ENCODE peak calls at places on chromosomes 6 and 20, in six cellular contexts. I is K562, M is HepG2, W is upper lobe of left lung, R is A549, L is GM12878. X is an unnamed sample.

GRCh38 chr20:24136659-24137246 is 148.2 kb upstream of the GGTLC1 start:
- ATAC-seq in I (no peak), M (no peak), W (no peak), R (no peak), L (no peak), X (no peak)

GRCh38 chr6:111985202-111985731 is 68.6 kb upstream of the CCN6 start:
- ATAC-seq in I (no peak), M (no peak), W (peak; percentile 56), R (no peak), L (no peak), X (no peak)

GRCh38 chr6:142302427-142303190 is 802 bp downstream of the ADGRG6 start:
- ATAC-seq in I (no peak), M (peak; percentile 31), W (peak; percentile 17), R (peak; percentile 47), L (no peak), X (no peak)

GRCh38 chr6:24228681-24229255 is 102.8 kb downstream of the NRSN1 start:
- ATAC-seq in I (no peak), M (peak; percentile 71), W (peak; percentile 90), R (no peak), L (peak; percentile 63), X (peak; percentile 39)

GRCh38 chr6:41347349-41348050 is 12.1 kb downstream of the NCR2 start:
- ATAC-seq in I (no peak), M (no peak), W (no peak), R (no peak), L (no peak), X (no peak)

GRCh38 chr6:45371924-45372582 is 5.7 kb downstream of the SUPT3H start:
- ATAC-seq in I (no peak), M (no peak), W (no peak), R (no peak), L (no peak), X (no peak)

GRCh38 chr6:42276008-42276890 is 58.6 kb upstream of the MRPS10 start:
- ATAC-seq in I (peak; percentile 28), M (no peak), W (peak; percentile 65), R (no peak), L (no peak), X (peak; percentile 66)

GRCh38 chr6:127992144-127992543 is 91.3 kb upstream of the THEMIS start:
- ATAC-seq in I (no peak), M (no peak), W (no peak), R (no peak), L (no peak), X (no peak)

GRCh38 chr6:65410309-65410708 is 296.7 kb downstream of the EYS start:
- ATAC-seq in I (no peak), M (no peak), W (no peak), R (no peak), L (no peak), X (no peak)

GRCh38 chr6:6491761-6492160 is 96.8 kb upstream of the LY86 start:
- ATAC-seq in I (no peak), M (no peak), W (no peak), R (no peak), L (no peak), X (no peak)

GRCh38 chr6:112149719-112150263 is 62.4 kb downstream of the FAM229B start:
- ATAC-seq in I (no peak), M (no peak), W (peak; percentile 66), R (no peak), L (no peak), X (peak; percentile 74)

GRCh38 chr20:9092101-9092500 is 23.2 kb downstream of the PLCB4 start:
- ATAC-seq in I (no peak), M (no peak), W (no peak), R (peak; percentile 42), L (no peak), X (no peak)

GRCh38 chr20:59165794-59166709 is 2.4 kb downstream of the ZNF831 start:
- ATAC-seq in I (no peak), M (no peak), W (no peak), R (no peak), L (no peak), X (no peak)
- H3K4me3 ChIP-seq in I (no peak overlapping the region), M (no peak overlapping the region), W (no peak overlapping the region), R (no peak overlapping the region), L (peak overlapping the region; percentile 10), X (no peak overlapping the region)

GRCh38 chr6:155126727-155127439 is 131.8 kb downstream of the TIAM2 start:
- ATAC-seq in I (peak; percentile 67), M (peak; percentile 89), W (no peak), R (peak; percentile 96), L (peak; percentile 91), X (no peak)
- TF ChIP-seq EP300 in I (no peak), M (peak; percentile 34), W (no peak), R (no peak), L (no peak), X (no peak)

GRCh38 chr6:137487947-137488735 is 6.1 kb downstream of the OLIG3 start:
- ATAC-seq in I (no peak), M (no peak), W (peak; percentile 30), R (no peak), L (no peak), X (peak; percentile 4)
- H3K9me3 ChIP-seq in I (no peaks in the 10 kb centered on the region), M (no peaks in the 10 kb centered on the region), W (no peaks in the 10 kb centered on the region), R (no peaks in the 10 kb centered on the region), L (no peaks in the 10 kb centered on the region), X (peaks cover 2% of the 10 kb centered on the region)

GRCh38 chr6:157223021-157223430 is 100.3 kb downstream of the TMEM242 start:
- ATAC-seq in I (no peak), M (no peak), W (no peak), R (no peak), L (peak; percentile 31), X (no peak)
- H3K4me3 ChIP-seq in I (no peak overlapping the region), M (no peak overlapping the region), W (no peak overlapping the region), R (no peak overlapping the region), L (no peak overlapping the region), X (no peak overlapping the region)

GRCh38 chr20:11143481-11143880 is 469.7 kb upstream of the JAG1 start:
- ATAC-seq in I (no peak), M (no peak), W (peak; percentile 16), R (no peak), L (no peak), X (no peak)
- TF ChIP-seq EP300 in I (no peak), M (no peak), W (no peak), R (no peak), L (no peak), X (no peak)

GRCh38 chr20:4190792-4191519 is 175.6 kb upstream of the RNF24 start:
- ATAC-seq in I (no peak), M (no peak), W (no peak), R (no peak), L (no peak), X (no peak)
- H3K9me3 ChIP-seq in I (no peaks in the 10 kb centered on the region), M (no peaks in the 10 kb centered on the region), W (no peaks in the 10 kb centered on the region), R (no peaks in the 10 kb centered on the region), L (no peaks in the 10 kb centered on the region), X (no peaks in the 10 kb centered on the region)

GRCh38 chr20:62652894-62653305 is 10.6 kb downstream of the SLCO4A1 start:
- ATAC-seq in I (no peak), M (no peak), W (no peak), R (no peak), L (no peak), X (no peak)
- H3K4me3 ChIP-seq in I (no peak overlapping the region), M (no peak overlapping the region), W (peak overlapping the region; percentile 37), R (no peak overlapping the region), L (no peak overlapping the region), X (peak overlapping the region; percentile 34)

GRCh38 chr6:81575446-81575845 is 177.0 kb downstream of the TENT5A start:
- ATAC-seq in I (no peak), M (no peak), W (no peak), R (no peak), L (no peak), X (no peak)

GRCh38 chr6:81570673-81571072 is 181.8 kb downstream of the TENT5A start:
- ATAC-seq in I (no peak), M (no peak), W (no peak), R (no peak), L (no peak), X (no peak)

GRCh38 chr6:81568973-81569372 is 183.5 kb downstream of the TENT5A start:
- ATAC-seq in I (no peak), M (no peak), W (no peak), R (no peak), L (no peak), X (no peak)

GRCh38 chr6:81572020-81572419 is 180.5 kb downstream of the TENT5A start:
- ATAC-seq in I (no peak), M (no peak), W (no peak), R (no peak), L (no peak), X (no peak)
- TF ChIP-seq EP300 in I (no peak), M (no peak), W (no peak), R (no peak), L (no peak), X (no peak)

GRCh38 chr20:29325304-29325640 is 1932.2 kb upstream of the DEFB115 start:
- ATAC-seq in I (no peak), M (no peak), W (peak; percentile 42), R (no peak), L (no peak), X (no peak)

GRCh38 chr20:29326376-29327070 is 1930.9 kb upstream of the DEFB115 start:
- ATAC-seq in I (no peak), M (peak; percentile 78), W (peak; percentile 81), R (no peak), L (no peak), X (peak; percentile 63)
- H3K9me3 ChIP-seq in I (no peaks in the 10 kb centered on the region), M (peaks cover 45% of the 10 kb centered on the region), W (peaks cover 4% of the 10 kb centered on the region), R (no peaks in the 10 kb centered on the region), L (no peaks in the 10 kb centered on the region), X (no peaks in the 10 kb centered on the region)

GRCh38 chr20:58895099-58895795 is 42.7 kb downstream of the GNAS start:
- ATAC-seq in I (no peak), M (no peak), W (no peak), R (no peak), L (no peak), X (no peak)
- H3K4me3 ChIP-seq in I (no peak overlapping the region), M (no peak overlapping the region), W (no peak overlapping the region), R (no peak overlapping the region), L (peak overlapping the region; percentile 67), X (no peak overlapping the region)

X was measured in gastroesophageal sphincter.